ENCODE peak calls at places on chromosomes 16 and 17, in nine cellular contexts. R is thoracic aorta, C is WERI-Rb-1, W is K562, E is tibial artery, S is heart left ventricle, O is brain microvascular endothelial cell, D is cardiac muscle cell, Z is fibroblast of lung. I is an unnamed sample.

GRCh38 chr16:72677662-72678447 is 370.1 kb downstream of the ZFHX3 start:
- DNase-seq in R (no peak), C (no peak), W (no peak), E (no peak), S (no peak), O (peak), D (no peak), Z (peak), I (no peak)

GRCh38 chr17:77120866-77121265 is 19.9 kb upstream of the SEC14L1 start:
- DNase-seq in R (no peak), C (no peak), W (no peak), E (no peak), S (peak), O (no peak), D (no peak), Z (peak), I (no peak)

GRCh38 chr16:12674096-12674495 is 129.6 kb downstream of the CPPED1 start:
- DNase-seq in R (no peak), C (no peak), W (no peak), E (no peak), S (no peak), O (peak), D (no peak), Z (peak), I (no peak)

GRCh38 chr17:32777922-32778321 is 99.0 kb downstream of the MYO1D start:
- DNase-seq in R (no peak), C (no peak), W (no peak), E (no peak), S (no peak), O (no peak), D (no peak), Z (no peak), I (no peak)

GRCh38 chr16:90022209-90023077 is 3.2 kb upstream of the DBNDD1 start:
- DNase-seq in R (peak), C (no peak), W (peak), E (peak), S (peak), O (peak), D (peak), Z (peak), I (peak)

GRCh38 chr17:72075995-72076677 is 44.7 kb upstream of the SOX9 start:
- DNase-seq in R (no peak), C (no peak), W (no peak), E (no peak), S (no peak), O (no peak), D (no peak), Z (no peak), I (no peak)

GRCh38 chr16:57826706-57827625 is 24.7 kb upstream of the KIFC3 start:
- DNase-seq in R (no peak), C (no peak), W (no peak), E (no peak), S (peak), O (no peak), D (no peak), Z (peak), I (no peak)

GRCh38 chr17:39628655-39629493 is 2.1 kb downstream of the PPP1R1B start:
- DNase-seq in R (no peak), C (no peak), W (no peak), E (no peak), S (no peak), O (no peak), D (no peak), Z (no peak), I (no peak)

GRCh38 chr17:8489841-8490240 is 54.2 kb downstream of the NDEL1 start:
- DNase-seq in R (no peak), C (no peak), W (no peak), E (no peak), S (no peak), O (peak), D (no peak), Z (peak), I (no peak)

GRCh38 chr16:1259760-1260068 is 3.8 kb downstream of the TPSD1 start:
- DNase-seq in R (no peak), C (no peak), W (no peak), E (no peak), S (no peak), O (no peak), D (no peak), Z (no peak), I (no peak)

GRCh38 chr17:58253082-58253481 is 14.7 kb downstream of the LPO start:
- DNase-seq in R (no peak), C (no peak), W (no peak), E (no peak), S (no peak), O (no peak), D (no peak), Z (no peak), I (no peak)

GRCh38 chr17:82775033-82775823 is 23.4 kb downstream of the TBCD start:
- DNase-seq in R (no peak), C (peak), W (peak), E (no peak), S (peak), O (no peak), D (peak), Z (peak), I (peak)

GRCh38 chr16:3101841-3102470 is 2.9 kb upstream of the ZSCAN10 start:
- DNase-seq in R (no peak), C (no peak), W (no peak), E (no peak), S (peak), O (no peak), D (no peak), Z (no peak), I (no peak)

GRCh38 chr17:79777166-79777843 is 643 bp upstream of the CBX2 start:
- DNase-seq in R (no peak), C (peak), W (peak), E (peak), S (peak), O (peak), D (peak), Z (peak), I (peak)

GRCh38 chr16:87847785-87848675 is 21.3 kb downstream of the SLC7A5 start:
- DNase-seq in R (no peak), C (no peak), W (no peak), E (no peak), S (no peak), O (no peak), D (peak), Z (no peak), I (no peak)

GRCh38 chr17:32927724-32928526 is at the start of gene TMEM98:
- DNase-seq in R (no peak), C (peak), W (peak), E (no peak), S (peak), O (no peak), D (peak), Z (peak), I (no peak)

GRCh38 chr16:85863384-85863774 is 35.6 kb upstream of the IRF8 start:
- DNase-seq in R (no peak), C (no peak), W (no peak), E (no peak), S (no peak), O (no peak), D (peak), Z (peak), I (peak)

GRCh38 chr16:12081048-12081404 is 104.5 kb downstream of the SNX29 start:
- DNase-seq in R (no peak), C (no peak), W (no peak), E (no peak), S (no peak), O (no peak), D (no peak), Z (no peak), I (no peak)

GRCh38 chr17:82479602-82480001 is 21.1 kb downstream of the NARF start:
- DNase-seq in R (no peak), C (no peak), W (no peak), E (no peak), S (no peak), O (no peak), D (no peak), Z (no peak), I (no peak)

GRCh38 chr17:19361975-19362292 is 589 bp downstream of the B9D1 start:
- DNase-seq in R (no peak), C (no peak), W (no peak), E (no peak), S (no peak), O (no peak), D (no peak), Z (no peak), I (no peak)

GRCh38 chr17:19362293-19363113 is at the start of gene B9D1:
- DNase-seq in R (peak), C (peak), W (peak), E (peak), S (peak), O (peak), D (peak), Z (peak), I (peak)

GRCh38 chr17:19363460-19364035 is 1.0 kb upstream of the B9D1 start:
- DNase-seq in R (no peak), C (no peak), W (no peak), E (peak), S (peak), O (no peak), D (no peak), Z (no peak), I (no peak)

GRCh38 chr17:19361326-19361725 is 1.2 kb downstream of the B9D1 start:
- DNase-seq in R (no peak), C (no peak), W (no peak), E (peak), S (peak), O (no peak), D (no peak), Z (no peak), I (no peak)

DNA sequence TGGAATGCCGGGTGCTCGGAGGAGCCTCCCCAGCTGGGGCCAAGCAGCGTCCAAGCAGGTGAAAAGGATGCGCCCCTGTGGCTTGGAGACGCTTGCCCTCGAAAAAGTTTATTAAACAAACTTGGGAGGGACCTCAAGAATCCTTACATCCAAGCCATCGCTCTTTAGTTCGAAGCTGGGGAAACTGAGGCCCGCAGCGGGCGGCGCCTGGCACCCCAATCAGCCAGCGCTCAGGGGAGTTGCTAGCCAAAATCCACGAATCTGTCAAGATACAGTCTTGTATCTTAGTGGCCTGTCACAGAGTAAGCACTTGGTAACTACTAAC is 553 bp upstream of the B9D1 start:
- DNase-seq in R (no peak), C (no peak), W (no peak), E (no peak), S (no peak), O (no peak), D (no peak), Z (no peak), I (no peak)
- TF ChIP-seq CTCF in R (peak), C (no peak), W (no peak), E (no peak), S (no peak), O (no peak), D (no peak), Z (no peak), I (peak)

GRCh38 chr17:44769647-44770084 is 10.9 kb downstream of the ADAM11 start:
- DNase-seq in R (no peak), C (no peak), W (no peak), E (no peak), S (peak), O (no peak), D (no peak), Z (no peak), I (no peak)
- H3K27ac ChIP-seq in R (no peak), C (peak), W (no peak), E (no peak), S (no peak), O (no peak), D (peak), Z (no peak), I (no peak)

GRCh38 chr16:29913514-29913913 is 12.5 kb downstream of the KCTD13 start:
- DNase-seq in R (no peak), C (no peak), W (no peak), E (no peak), S (no peak), O (no peak), D (no peak), Z (no peak), I (no peak)
- TF ChIP-seq CTCF in R (no peak), C (no peak), W (no peak), E (no peak), S (no peak), O (no peak), D (no peak), Z (no peak), I (no peak)

GRCh38 chr16:23905027-23905426 is 69.2 kb downstream of the PRKCB start:
- DNase-seq in R (no peak), C (no peak), W (no peak), E (no peak), S (peak), O (peak), D (peak), Z (peak), I (peak)
- H3K27ac ChIP-seq in R (peak), C (no peak), W (peak), E (peak), S (peak), O (no peak), D (no peak), Z (no peak), I (no peak)